ENCODE peak calls at places on chromosome X, in nine cellular contexts. K, Q, I, W, V, D, P, J and E are unnamed samples.

GRCh38 chrX:152635941-152636340 is 1.8 kb upstream of the GABRQ start:
- DNase-seq in W (peak), D (peak), I (peak), Q (peak), K (no peak), J (no peak), V (peak), P (no peak), E (peak)

GRCh38 chrX:152072236-152072635 is 66.1 kb downstream of the MAGEA10 start:
- DNase-seq in P (no peak), D (no peak), K (no peak), J (no peak), Q (peak), V (peak), I (no peak), W (peak), E (peak)

GRCh38 chrX:15646543-15646942 is 18.1 kb downstream of the CLTRN start:
- DNase-seq in Q (no peak), D (no peak), P (peak), K (no peak), V (no peak), W (no peak), J (no peak), I (no peak), E (no peak)

GRCh38 chrX:65300104-65300809 is 234.3 kb downstream of the LAS1L start:
- DNase-seq in I (peak), V (no peak), W (no peak), Q (no peak), K (no peak), P (no peak), J (no peak), D (no peak), E (no peak)

GRCh38 chrX:135396566-135396965 is 25.2 kb upstream of the SMIM10L2A start:
- DNase-seq in V (no peak), K (no peak), W (no peak), D (no peak), J (no peak), I (peak), P (no peak), Q (no peak), E (no peak)

GRCh38 chrX:69607616-69608015 is 8.3 kb upstream of the EDA start:
- DNase-seq in W (no peak), K (no peak), I (no peak), V (no peak), D (no peak), J (no peak), P (no peak), Q (no peak), E (no peak)

GRCh38 chrX:148958896-148959295 is 458.5 kb downstream of the AFF2 start:
- DNase-seq in D (no peak), V (peak), J (no peak), W (no peak), I (no peak), K (no peak), P (no peak), Q (no peak), E (no peak)

GRCh38 chrX:153708415-153708814 is 15.8 kb downstream of the BCAP31 start:
- DNase-seq in I (peak), K (no peak), D (peak), Q (no peak), V (peak), J (peak), W (peak), P (peak), E (no peak)

GRCh38 chrX:153471663-153472280 is 1.4 kb upstream of the HAUS7 start:
- DNase-seq in W (no peak), D (no peak), Q (no peak), I (no peak), K (no peak), J (no peak), V (no peak), P (no peak), E (no peak)

GRCh38 chrX:148929686-148930085 is 429.3 kb downstream of the AFF2 start:
- DNase-seq in J (no peak), W (no peak), I (no peak), V (peak), Q (peak), K (no peak), D (no peak), P (no peak), E (peak)

GRCh38 chrX:75061701-75062100 is 94.4 kb downstream of the ABCB7 start:
- DNase-seq in Q (no peak), I (no peak), K (no peak), V (peak), J (no peak), W (no peak), P (no peak), D (no peak), E (no peak)

GRCh38 chrX:153741446-153741845 is 16.8 kb downstream of the ABCD1 start:
- DNase-seq in Q (no peak), P (peak), D (no peak), K (no peak), I (no peak), J (no peak), V (no peak), W (no peak), E (no peak)

GRCh38 chrX:155023907-155024833 is 1.6 kb upstream of the F8 start:
- DNase-seq in V (no peak), Q (no peak), K (no peak), I (no peak), W (no peak), J (no peak), D (no peak), P (no peak), E (no peak)

GRCh38 chrX:313546-313945 is 5.0 kb downstream of the GTPBP6 start:
- DNase-seq in D (no peak), Q (no peak), J (no peak), P (peak), K (no peak), I (no peak), V (no peak), W (no peak), E (no peak)

GRCh38 chrX:27815209-27815608 is 7.4 kb downstream of the MAGEB10 start:
- DNase-seq in I (no peak), J (no peak), V (peak), Q (no peak), K (no peak), W (peak), P (no peak), D (no peak), E (no peak)

GRCh38 chrX:68196939-68197791 is 236.1 kb downstream of the OPHN1 start:
- DNase-seq in Q (peak), K (no peak), V (peak), J (no peak), D (peak), I (peak), P (no peak), W (peak), E (no peak)